ENCODE peak calls at places on chromosomes 5 and 9, in six cellular contexts. One of them, this sample, is unnamed.

GRCh38 chr9:90966475-90967150 is 165.0 kb downstream of the SYK start:
- DNase-seq in D341Med: no peak
- DNase-seq in skeletal muscle cell: no peak
- DNase-seq in cardiac septum: no peak
- DNase-seq in sigmoid colon: no peak
- DNase-seq in head of caudate nucleus: no peak
- DNase-seq in this sample: no peak

GRCh38 chr5:131976414-131977211 is 31.1 kb upstream of the MEIKIN start:
- DNase-seq in skeletal muscle cell: no peak
- DNase-seq in cardiac septum: peak
- DNase-seq in head of caudate nucleus: no peak
- DNase-seq in sigmoid colon: peak
- DNase-seq in D341Med: no peak
- DNase-seq in this sample: no peak

GRCh38 chr5:112772095-112772494 is 34.4 kb downstream of the APC start:
- DNase-seq in sigmoid colon: no peak
- DNase-seq in cardiac septum: no peak
- DNase-seq in D341Med: no peak
- DNase-seq in head of caudate nucleus: no peak
- DNase-seq in skeletal muscle cell: no peak
- DNase-seq in this sample: no peak

GRCh38 chr9:23322392-23322791 is 503.6 kb downstream of the ELAVL2 start:
- DNase-seq in head of caudate nucleus: no peak
- DNase-seq in D341Med: peak
- DNase-seq in cardiac septum: no peak
- DNase-seq in skeletal muscle cell: no peak
- DNase-seq in sigmoid colon: no peak
- DNase-seq in this sample: peak

GRCh38 chr5:134879456-134879855 is 5.3 kb downstream of the TXNDC15 start:
- DNase-seq in cardiac septum: no peak
- DNase-seq in skeletal muscle cell: no peak
- DNase-seq in head of caudate nucleus: no peak
- DNase-seq in D341Med: no peak
- DNase-seq in sigmoid colon: no peak
- DNase-seq in this sample: no peak

GRCh38 chr9:88533951-88534455 is 975 bp upstream of the NXNL2 start:
- DNase-seq in sigmoid colon: peak
- DNase-seq in D341Med: no peak
- DNase-seq in head of caudate nucleus: no peak
- DNase-seq in skeletal muscle cell: no peak
- DNase-seq in cardiac septum: no peak
- DNase-seq in this sample: no peak

GRCh38 chr5:133109655-133110483 is 58.1 kb downstream of the HSPA4 start:
- DNase-seq in head of caudate nucleus: no peak
- DNase-seq in D341Med: no peak
- DNase-seq in skeletal muscle cell: no peak
- DNase-seq in cardiac septum: no peak
- DNase-seq in sigmoid colon: no peak
- DNase-seq in this sample: no peak

GRCh38 chr5:172364773-172365172 is 81.2 kb upstream of the UBTD2 start:
- DNase-seq in cardiac septum: no peak
- DNase-seq in head of caudate nucleus: peak
- DNase-seq in D341Med: no peak
- DNase-seq in sigmoid colon: no peak
- DNase-seq in skeletal muscle cell: no peak
- DNase-seq in this sample: no peak

GRCh38 chr5:141701341-141702119 is 19.5 kb upstream of the ARAP3 start:
- DNase-seq in skeletal muscle cell: no peak
- DNase-seq in D341Med: no peak
- DNase-seq in sigmoid colon: no peak
- DNase-seq in cardiac septum: no peak
- DNase-seq in head of caudate nucleus: peak
- DNase-seq in this sample: no peak

GRCh38 chr5:143061161-143061945 is 291.2 kb downstream of the ARHGAP26 start:
- DNase-seq in cardiac septum: no peak
- DNase-seq in sigmoid colon: no peak
- DNase-seq in D341Med: no peak
- DNase-seq in head of caudate nucleus: no peak
- DNase-seq in skeletal muscle cell: peak
- DNase-seq in this sample: no peak

GRCh38 chr9:34179528-34180138 is 790 bp downstream of the UBAP1 start:
- DNase-seq in skeletal muscle cell: peak
- DNase-seq in cardiac septum: no peak
- DNase-seq in head of caudate nucleus: no peak
- DNase-seq in D341Med: no peak
- DNase-seq in sigmoid colon: peak
- DNase-seq in this sample: peak

GRCh38 chr5:135222171-135222681 is 176.8 kb downstream of the MACROH2A1 start:
- DNase-seq in head of caudate nucleus: no peak
- DNase-seq in sigmoid colon: peak
- DNase-seq in skeletal muscle cell: no peak
- DNase-seq in D341Med: peak
- DNase-seq in cardiac septum: no peak
- DNase-seq in this sample: no peak

GRCh38 chr5:13821366-13821765 is 123.1 kb downstream of the DNAH5 start:
- DNase-seq in skeletal muscle cell: no peak
- DNase-seq in head of caudate nucleus: no peak
- DNase-seq in sigmoid colon: no peak
- DNase-seq in cardiac septum: no peak
- DNase-seq in D341Med: no peak
- DNase-seq in this sample: no peak

GRCh38 chr5:153372433-153373167 is 117.9 kb upstream of the GRIA1 start:
- DNase-seq in cardiac septum: no peak
- DNase-seq in sigmoid colon: no peak
- DNase-seq in head of caudate nucleus: no peak
- DNase-seq in D341Med: no peak
- DNase-seq in skeletal muscle cell: no peak
- DNase-seq in this sample: no peak

GRCh38 chr9:130172858-130173461 is 756 bp downstream of the NCS1 start:
- DNase-seq in D341Med: peak
- DNase-seq in skeletal muscle cell: no peak
- DNase-seq in cardiac septum: no peak
- DNase-seq in sigmoid colon: peak
- DNase-seq in head of caudate nucleus: peak
- DNase-seq in this sample: peak

GRCh38 chr5:175378444-175379028 is 65.4 kb downstream of the DRD1 start:
- DNase-seq in D341Med: no peak
- DNase-seq in sigmoid colon: no peak
- DNase-seq in head of caudate nucleus: no peak
- DNase-seq in skeletal muscle cell: no peak
- DNase-seq in cardiac septum: no peak
- DNase-seq in this sample: no peak

GRCh38 chr9:125663127-125663526 is 43.9 kb downstream of the MAPKAP1 start:
- DNase-seq in cardiac septum: no peak
- DNase-seq in D341Med: no peak
- DNase-seq in head of caudate nucleus: no peak
- DNase-seq in sigmoid colon: no peak
- DNase-seq in skeletal muscle cell: no peak
- DNase-seq in this sample: peak